ENCODE peak calls at places on chromosome 22, in seven cellular contexts. One of them, this sample, is unnamed.

GRCh38 chr22:20438678-20439492 is 1.3 kb upstream of the SCARF2 start:
- DNase-seq in RCC 7860: no peak
- DNase-seq in thyroid gland: no peak
- DNase-seq in RPMI7951: no peak
- DNase-seq in NCI-H774: no peak
- DNase-seq in midbrain: no peak
- DNase-seq in A172: no peak
- DNase-seq in this sample: no peak

GRCh38 chr22:44668190-44668885 is 33.7 kb upstream of the PRR5 start:
- DNase-seq in NCI-H774: no peak
- DNase-seq in RCC 7860: no peak
- DNase-seq in RPMI7951: no peak
- DNase-seq in A172: no peak
- DNase-seq in midbrain: peak
- DNase-seq in thyroid gland: peak
- DNase-seq in this sample: peak

GRCh38 chr22:30386960-30387848 is at the start of gene RNF215:
- DNase-seq in A172: peak
- DNase-seq in NCI-H774: peak
- DNase-seq in RCC 7860: peak
- DNase-seq in thyroid gland: peak
- DNase-seq in RPMI7951: peak
- DNase-seq in midbrain: peak
- DNase-seq in this sample: peak

GRCh38 chr22:35328472-35328885 is 28.8 kb downstream of the TOM1 start:
- DNase-seq in RPMI7951: no peak
- DNase-seq in NCI-H774: no peak
- DNase-seq in midbrain: no peak
- DNase-seq in thyroid gland: no peak
- DNase-seq in RCC 7860: no peak
- DNase-seq in A172: no peak
- DNase-seq in this sample: no peak

GRCh38 chr22:50600967-50601668 is 525 bp downstream of the MAPK8IP2 start:
- DNase-seq in RPMI7951: no peak
- DNase-seq in NCI-H774: no peak
- DNase-seq in midbrain: no peak
- DNase-seq in A172: no peak
- DNase-seq in RCC 7860: no peak
- DNase-seq in thyroid gland: no peak
- DNase-seq in this sample: no peak

GRCh38 chr22:32576553-32577255 is 102.1 kb downstream of the FBXO7 start:
- DNase-seq in RPMI7951: no peak
- DNase-seq in RCC 7860: no peak
- DNase-seq in thyroid gland: no peak
- DNase-seq in NCI-H774: no peak
- DNase-seq in midbrain: no peak
- DNase-seq in A172: no peak
- DNase-seq in this sample: no peak

GRCh38 chr22:25709758-25710157 is 32.2 kb upstream of the MYO18B start:
- DNase-seq in NCI-H774: no peak
- DNase-seq in thyroid gland: no peak
- DNase-seq in midbrain: no peak
- DNase-seq in RPMI7951: no peak
- DNase-seq in RCC 7860: no peak
- DNase-seq in A172: no peak
- DNase-seq in this sample: no peak

GRCh38 chr22:48892571-48893287 is 934.9 kb downstream of the BRD1 start:
- DNase-seq in RCC 7860: no peak
- DNase-seq in midbrain: peak
- DNase-seq in A172: no peak
- DNase-seq in RPMI7951: no peak
- DNase-seq in NCI-H774: no peak
- DNase-seq in thyroid gland: no peak
- DNase-seq in this sample: no peak

GRCh38 chr22:45887202-45888131 is 89.5 kb downstream of the WNT7B start:
- DNase-seq in RPMI7951: no peak
- DNase-seq in A172: no peak
- DNase-seq in thyroid gland: peak
- DNase-seq in midbrain: no peak
- DNase-seq in RCC 7860: no peak
- DNase-seq in NCI-H774: no peak
- DNase-seq in this sample: no peak

GRCh38 chr22:19955241-19956128 is 13.9 kb upstream of the TXNRD2 start:
- DNase-seq in NCI-H774: no peak
- DNase-seq in thyroid gland: no peak
- DNase-seq in RPMI7951: no peak
- DNase-seq in RCC 7860: no peak
- DNase-seq in midbrain: no peak
- DNase-seq in A172: no peak
- DNase-seq in this sample: no peak

GRCh38 chr22:49960967-49961600 is 512 bp downstream of the PIM3 start:
- DNase-seq in midbrain: no peak
- DNase-seq in RCC 7860: peak
- DNase-seq in A172: no peak
- DNase-seq in NCI-H774: no peak
- DNase-seq in RPMI7951: peak
- DNase-seq in thyroid gland: peak
- DNase-seq in this sample: no peak

GRCh38 chr22:17726561-17727243 is 47.6 kb downstream of the BID start:
- DNase-seq in midbrain: no peak
- DNase-seq in A172: no peak
- DNase-seq in RCC 7860: peak
- DNase-seq in thyroid gland: no peak
- DNase-seq in NCI-H774: no peak
- DNase-seq in RPMI7951: peak
- DNase-seq in this sample: no peak

GRCh38 chr22:49360746-49361145 is 466.9 kb downstream of the BRD1 start:
- DNase-seq in thyroid gland: no peak
- DNase-seq in A172: no peak
- DNase-seq in NCI-H774: no peak
- DNase-seq in midbrain: no peak
- DNase-seq in RCC 7860: no peak
- DNase-seq in RPMI7951: no peak
- DNase-seq in this sample: no peak

GRCh38 chr22:33832558-33833151 is 87.6 kb downstream of the LARGE1 start:
- DNase-seq in midbrain: no peak
- DNase-seq in thyroid gland: no peak
- DNase-seq in RCC 7860: no peak
- DNase-seq in RPMI7951: no peak
- DNase-seq in NCI-H774: no peak
- DNase-seq in A172: no peak
- DNase-seq in this sample: no peak

GRCh38 chr22:23196165-23196564 is 15.9 kb downstream of the BCR start:
- DNase-seq in RPMI7951: no peak
- DNase-seq in RCC 7860: no peak
- DNase-seq in thyroid gland: no peak
- DNase-seq in A172: no peak
- DNase-seq in NCI-H774: no peak
- DNase-seq in midbrain: no peak
- DNase-seq in this sample: no peak

GRCh38 chr22:31248138-31248745 is 36.1 kb downstream of the LIMK2 start:
- DNase-seq in RCC 7860: peak
- DNase-seq in midbrain: peak
- DNase-seq in NCI-H774: no peak
- DNase-seq in RPMI7951: peak
- DNase-seq in thyroid gland: peak
- DNase-seq in A172: peak
- DNase-seq in this sample: peak